ENCODE peak calls at places on chromosomes 3 and 15, in four cellular contexts. L is PC-9, W is adrenal gland, C is foreskin keratinocyte. P is an unnamed sample.

GRCh38 chr3:77254967-77255831 is 215.3 kb downstream of the ROBO2 start:
- DNase-seq in L (peak; percentile 6), W (peak; percentile 50), C (peak; percentile 21), P (no peak)

GRCh38 chr3:138180375-138181029 is 5.8 kb upstream of the DBR1 start:
- DNase-seq in C (no peak), W (no peak), L (no peak), P (no peak)

GRCh38 chr3:63914312-63914711 is 2.1 kb upstream of the SCAANT1 start:
- DNase-seq in W (peak; percentile 47), C (no peak), L (peak; percentile 56), P (no peak)

GRCh38 chr3:170740726-170741591 is 129.0 kb downstream of the RPL22L1 start:
- DNase-seq in L (peak; percentile 59), C (peak; percentile 75), W (peak; percentile 56), P (no peak)

GRCh38 chr15:37016287-37016686 is 84.1 kb downstream of the MEIS2 start:
- DNase-seq in L (no peak), W (peak; percentile 72), C (no peak), P (peak; percentile 18)

GRCh38 chr15:99755692-99756409 is 22.6 kb upstream of the LYSMD4 start:
- DNase-seq in C (no peak), L (peak; percentile 24), W (peak; percentile 54), P (no peak)

GRCh38 chr3:8767667-8768363 is 1.6 kb downstream of the OXTR start:
- DNase-seq in W (no peak), L (peak; percentile 37), C (peak; percentile 46), P (peak; percentile 26)

GRCh38 chr3:53850895-53851294 is 4.5 kb downstream of the IL17RB start:
- DNase-seq in C (no peak), W (peak; percentile 83), L (no peak), P (no peak)

GRCh38 chr15:85910796-85911195 is 116.1 kb upstream of the KLHL25 start:
- DNase-seq in C (no peak), L (no peak), W (no peak), P (no peak)

GRCh38 chr3:129259612-129260477 is 10.4 kb downstream of the COPG1 start:
- DNase-seq in C (no peak), W (no peak), L (no peak), P (no peak)

GRCh38 chr3:16609927-16610580 is 4.8 kb upstream of the DAZL start:
- DNase-seq in W (peak; percentile 64), C (no peak), L (no peak), P (no peak)

GRCh38 chr15:98653686-98654085 is 5.3 kb downstream of the IGF1R start:
- DNase-seq in W (no peak), C (no peak), L (no peak), P (no peak)

GRCh38 chr15:35068861-35069260 is 16.2 kb downstream of the NANOGP8 start:
- DNase-seq in C (no peak), L (no peak), W (no peak), P (no peak)

GRCh38 chr15:78944202-78944625 is 632 bp downstream of the CTSH start:
- DNase-seq in W (peak; percentile 33), C (no peak), L (no peak), P (no peak)

GRCh38 chr3:140128217-140129137 is 193.5 kb downstream of the CLSTN2 start:
- DNase-seq in C (no peak), W (peak; percentile 45), L (peak; percentile 29), P (no peak)

GRCh38 chr3:115503386-115503785 is 119.9 kb upstream of the GAP43 start:
- DNase-seq in L (no peak), W (no peak), C (no peak), P (no peak)

GRCh38 chr3:30162579-30162978 is 443.8 kb upstream of the TGFBR2 start:
- DNase-seq in L (no peak), C (peak; percentile 22), W (no peak), P (no peak)

GRCh38 chr15:84669726-84670125 is 11.7 kb upstream of the NMB start:
- DNase-seq in C (no peak), L (no peak), W (no peak), P (no peak)

GRCh38 chr3:187458383-187458782 is 90.2 kb downstream of the RTP4 start:
- DNase-seq in L (no peak), W (no peak), C (no peak), P (no peak)

GRCh38 chr3:45659661-45660566 is 29.3 kb upstream of the SACM1L start:
- DNase-seq in C (no peak), W (peak; percentile 82), L (peak; percentile 56), P (no peak)

GRCh38 chr3:143972155-143972494 is 502 bp downstream of the DIPK2A start:
- DNase-seq in C (no peak), W (no peak), L (no peak), P (no peak)

GRCh38 chr15:88441076-88441730 is 26.0 kb downstream of the MRPL46 start:
- DNase-seq in W (no peak), C (no peak), L (no peak), P (no peak)

GRCh38 chr3:98886525-98886924 is 15.0 kb downstream of the DCBLD2 start:
- DNase-seq in C (no peak), L (no peak), W (no peak), P (no peak)

GRCh38 chr3:47961815-47962606 is 54.2 kb downstream of the MAP4 start:
- DNase-seq in C (peak; percentile 44), L (peak; percentile 45), W (no peak), P (peak; percentile 14)

GRCh38 chr3:83093222-83093572 is 1331.8 kb upstream of the GBE1 start:
- DNase-seq in L (no peak), C (no peak), W (no peak), P (no peak)

GRCh38 chr3:86921981-86922680 is 68.8 kb downstream of the VGLL3 start:
- DNase-seq in C (no peak), W (no peak), L (no peak), P (no peak)

GRCh38 chr3:9214599-9214998 is 34.8 kb downstream of the SRGAP3 start:
- DNase-seq in C (peak; percentile 42), L (peak; percentile 12), W (no peak), P (peak; percentile 51)

GRCh38 chr3:162196964-162197363 is 700.4 kb downstream of the OTOL1 start:
- DNase-seq in L (no peak), W (no peak), C (no peak), P (no peak)

GRCh38 chr15:33292718-33293307 is 18.0 kb upstream of the RYR3 start:
- DNase-seq in W (peak; percentile 75), L (peak; percentile 41), C (no peak), P (no peak)

GRCh38 chr3:11385329-11385728 is 113.1 kb downstream of the ATG7 start:
- DNase-seq in L (no peak), W (no peak), C (no peak), P (no peak)

GRCh38 chr15:92653366-92653765 is 2.2 kb downstream of the FAM174B start:
- DNase-seq in L (no peak), C (no peak), W (no peak), P (no peak)

GRCh38 chr3:143465638-143466037 is 346.1 kb downstream of the CHST2 start:
- DNase-seq in L (no peak), W (no peak), C (no peak), P (no peak)

GRCh38 chr3:64164309-64164708 is 61.0 kb downstream of the PRICKLE2 start:
- DNase-seq in C (no peak), W (no peak), L (no peak), P (no peak)

GRCh38 chr15:81449836-81450474 is 75.9 kb upstream of the TMC3 start:
- DNase-seq in L (no peak), C (no peak), W (no peak), P (no peak)

GRCh38 chr15:26051771-26052685 is 188.9 kb upstream of the ATP10A start:
- DNase-seq in W (no peak), C (no peak), L (no peak), P (no peak)

GRCh38 chr3:133437391-133438093 is 37.7 kb downstream of the BFSP2 start:
- DNase-seq in C (no peak), L (no peak), W (no peak), P (no peak)

GRCh38 chr3:160629491-160629890 is 47.5 kb upstream of the ARL14 start:
- DNase-seq in W (no peak), C (no peak), L (no peak), P (no peak)

GRCh38 chr3:44476963-44477311 is 533 bp downstream of the ZNF445 start:
- DNase-seq in C (no peak), W (no peak), L (no peak), P (no peak)

DNA sequence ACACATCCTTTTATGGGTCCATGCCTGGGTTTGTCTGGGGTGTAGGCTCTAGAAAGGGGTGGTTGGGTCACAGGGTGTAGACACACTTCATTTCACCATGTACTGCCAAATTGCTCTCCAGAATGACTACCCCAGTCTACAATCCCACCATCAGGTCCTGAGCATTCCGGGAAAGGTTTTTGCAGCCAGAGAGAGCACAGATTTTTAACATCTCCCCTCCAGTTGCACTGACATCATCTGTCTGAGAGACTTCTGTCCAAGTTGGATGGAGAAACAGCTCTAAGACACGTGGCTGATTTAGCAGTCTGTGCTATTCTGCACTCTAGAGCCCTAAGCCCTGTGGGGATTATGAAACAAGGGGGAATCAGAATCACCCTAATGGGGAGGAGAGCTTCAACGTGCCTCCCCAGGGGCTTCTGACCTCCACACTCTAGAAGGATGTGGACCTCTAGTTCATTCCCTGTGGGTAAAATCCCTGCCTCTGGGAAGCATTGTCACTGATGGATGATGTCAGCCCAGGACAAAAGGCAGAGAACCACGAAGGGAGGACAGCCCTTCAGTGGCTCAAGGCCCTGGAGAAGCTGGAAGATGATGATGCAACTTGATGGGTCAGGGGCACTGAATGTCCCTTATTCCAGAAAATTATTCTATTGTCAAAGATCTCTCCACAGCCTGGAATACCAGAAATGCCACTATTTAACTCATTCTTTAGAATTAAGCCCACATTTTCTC is 71.5 kb downstream of the CD200R1L start:
- DNase-seq in L (no peak), C (no peak), W (no peak), P (no peak)
- H3K27ac ChIP-seq in L (peak overlapping the region; percentile 88), C (peak overlapping the region; percentile 73), W (peak overlapping the region; percentile 4), P (peak overlapping the region; percentile 99)

GRCh38 chr15:65318870-65319356 is 14.4 kb downstream of the RNU5B-1 start:
- DNase-seq in W (peak; percentile 89), L (peak; percentile 80), C (peak; percentile 31), P (no peak)
- H3K27ac ChIP-seq in W (no peak overlapping the region), L (no peak overlapping the region), C (no peak overlapping the region), P (no peak overlapping the region)

GRCh38 chr3:71428841-71429609 is 154.5 kb downstream of the FOXP1 start:
- DNase-seq in W (peak; percentile 35), L (no peak), C (peak; percentile 88), P (peak; percentile 70)
- H3K27ac ChIP-seq in W (no peak overlapping the region), L (no peak overlapping the region), C (peak overlapping the region; percentile 49), P (peak overlapping the region; percentile 89)

GRCh38 chr3:185424435-185424834 is 61.5 kb downstream of the MAP3K13 start:
- DNase-seq in C (no peak), L (no peak), W (no peak), P (no peak)

GRCh38 chr3:185423178-185423577 is 60.2 kb downstream of the MAP3K13 start:
- DNase-seq in W (peak; percentile 64), L (peak; percentile 29), C (no peak), P (no peak)

GRCh38 chr3:185422677-185423076 is 59.7 kb downstream of the MAP3K13 start:
- DNase-seq in C (no peak), W (no peak), L (peak; percentile 8), P (no peak)

GRCh38 chr3:185421577-185422232 is 58.8 kb downstream of the MAP3K13 start:
- DNase-seq in C (no peak), L (no peak), W (no peak), P (no peak)

DNA sequence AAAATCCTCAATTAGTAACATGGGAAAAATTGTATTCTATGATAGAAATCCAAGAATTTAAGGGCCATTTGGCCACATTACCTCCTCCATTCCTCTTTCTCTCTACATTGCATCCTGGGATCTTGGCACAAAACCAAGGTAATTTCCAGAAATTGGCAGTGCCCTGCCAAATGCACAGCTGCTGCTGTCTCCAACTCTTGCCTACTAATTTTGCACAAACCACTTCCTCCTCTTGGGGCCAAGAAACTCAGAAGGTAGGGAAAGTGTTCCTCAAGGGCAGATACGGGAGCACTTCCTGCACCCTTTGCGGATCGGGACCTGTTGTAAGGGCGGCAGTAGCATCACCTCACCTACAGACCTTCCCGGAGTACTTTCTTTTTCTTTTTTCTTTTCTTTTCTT is 57.8 kb downstream of the MAP3K13 start:
- DNase-seq in W (no peak), L (peak; percentile 12), C (peak; percentile 66), P (peak; percentile 48)
- H3K27ac ChIP-seq in W (no peak overlapping the region), L (no peak overlapping the region), C (no peak overlapping the region), P (no peak overlapping the region)